ENCODE peak calls at places on chromosomes 16 and 17, in six cellular contexts. Y is BE2C, R is pancreas, M is HCT116, I is left ventricle myocardium inferior, T is testis. C is an unnamed sample. For H3K4me1, the result is how much of the 10 kb centered on the place peaks cover.

GRCh38 chr17:75289832-75290337 is 652 bp upstream of the SLC25A19 start:
- DNase-seq in Y (peak), R (no peak), M (no peak), I (peak), T (peak), C (peak)

GRCh38 chr16:12612598-12613101 is 191.0 kb downstream of the CPPED1 start:
- DNase-seq in Y (no peak), R (no peak), M (peak), I (no peak), T (no peak), C (no peak)

GRCh38 chr16:30185683-30186421 is 2.5 kb downstream of the CORO1A start:
- DNase-seq in Y (no peak), R (peak), M (no peak), I (peak), T (no peak), C (peak)

GRCh38 chr16:78650675-78651074 is 551.2 kb downstream of the WWOX start:
- DNase-seq in Y (no peak), R (no peak), M (no peak), I (no peak), T (no peak), C (no peak)

GRCh38 chr16:9906218-9906617 is 276.0 kb downstream of the GRIN2A start:
- DNase-seq in Y (no peak), R (no peak), M (no peak), I (no peak), T (no peak), C (no peak)

GRCh38 chr17:59848778-59849177 is 44.0 kb downstream of the TUBD1 start:
- DNase-seq in Y (no peak), R (no peak), M (no peak), I (peak), T (peak), C (peak)

GRCh38 chr16:29645699-29646187 is 17.3 kb upstream of the SPN start:
- DNase-seq in Y (peak), R (no peak), M (peak), I (no peak), T (no peak), C (no peak)

GRCh38 chr16:30656388-30656787 is 1.8 kb upstream of the FBRS start:
- DNase-seq in Y (no peak), R (no peak), M (no peak), I (no peak), T (no peak), C (no peak)

GRCh38 chr16:56608876-56609462 is 585 bp downstream of the MT2A start:
- DNase-seq in Y (no peak), R (no peak), M (no peak), I (no peak), T (no peak), C (peak)

GRCh38 chr17:55416470-55417052 is 5.1 kb downstream of the MMD start:
- DNase-seq in Y (no peak), R (no peak), M (no peak), I (no peak), T (no peak), C (no peak)
- H3K4me3 ChIP-seq in Y (no peak), R (no peak), M (no peak), I (peak), T (no peak), C (no peak)

DNA sequence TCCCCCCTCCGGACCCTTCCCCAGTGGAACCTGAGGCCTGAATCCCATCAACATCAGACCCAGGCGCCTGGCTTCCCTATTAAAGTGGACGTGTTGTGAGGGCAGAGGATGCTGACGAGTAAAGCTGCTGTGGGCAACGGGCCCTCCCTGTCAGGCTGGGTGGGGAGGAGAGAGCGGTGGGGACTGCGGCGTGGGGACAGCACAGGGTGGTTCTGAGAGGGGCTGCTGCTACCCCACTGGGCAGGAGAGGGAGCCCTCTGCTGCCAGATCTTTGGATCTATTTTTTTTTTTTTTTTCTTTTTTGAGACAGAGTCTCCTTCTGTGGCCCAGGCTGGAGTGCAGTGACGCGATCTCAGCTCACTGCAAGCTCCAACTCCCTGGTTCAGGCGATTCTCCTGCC is 5.9 kb downstream of the CA5A start:
- DNase-seq in Y (peak), R (no peak), M (no peak), I (no peak), T (no peak), C (no peak)
- TF ChIP-seq CTCF in Y (peak), R (no peak), M (peak), I (no peak), T (no peak), C (no peak)

DNA sequence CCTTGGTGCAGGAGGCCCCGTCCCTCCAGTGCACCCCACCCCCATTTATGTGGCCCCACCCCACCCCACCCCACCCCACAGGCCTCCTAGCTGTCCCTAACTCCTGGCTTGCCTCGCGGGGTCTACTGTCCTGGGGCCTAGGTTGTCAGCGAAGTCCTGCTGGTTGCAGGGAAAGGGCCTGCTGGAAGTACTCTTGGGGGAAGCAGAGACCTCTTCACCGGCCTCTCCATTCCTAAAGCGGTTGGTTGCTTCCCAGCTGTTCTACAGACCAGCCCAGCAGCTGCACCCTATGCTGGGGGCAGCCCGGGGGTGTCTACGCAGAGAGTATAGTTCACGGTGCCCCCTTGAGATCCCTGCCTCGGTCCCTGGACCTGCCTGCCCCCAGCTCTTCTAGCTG is 56.2 kb downstream of the BAIAP2 start:
- DNase-seq in Y (no peak), R (no peak), M (no peak), I (no peak), T (no peak), C (no peak)
- H3K4me1 ChIP-seq in Y (under half), R (under half), M (half or more), I (under half), T (under half), C (under half)

DNA sequence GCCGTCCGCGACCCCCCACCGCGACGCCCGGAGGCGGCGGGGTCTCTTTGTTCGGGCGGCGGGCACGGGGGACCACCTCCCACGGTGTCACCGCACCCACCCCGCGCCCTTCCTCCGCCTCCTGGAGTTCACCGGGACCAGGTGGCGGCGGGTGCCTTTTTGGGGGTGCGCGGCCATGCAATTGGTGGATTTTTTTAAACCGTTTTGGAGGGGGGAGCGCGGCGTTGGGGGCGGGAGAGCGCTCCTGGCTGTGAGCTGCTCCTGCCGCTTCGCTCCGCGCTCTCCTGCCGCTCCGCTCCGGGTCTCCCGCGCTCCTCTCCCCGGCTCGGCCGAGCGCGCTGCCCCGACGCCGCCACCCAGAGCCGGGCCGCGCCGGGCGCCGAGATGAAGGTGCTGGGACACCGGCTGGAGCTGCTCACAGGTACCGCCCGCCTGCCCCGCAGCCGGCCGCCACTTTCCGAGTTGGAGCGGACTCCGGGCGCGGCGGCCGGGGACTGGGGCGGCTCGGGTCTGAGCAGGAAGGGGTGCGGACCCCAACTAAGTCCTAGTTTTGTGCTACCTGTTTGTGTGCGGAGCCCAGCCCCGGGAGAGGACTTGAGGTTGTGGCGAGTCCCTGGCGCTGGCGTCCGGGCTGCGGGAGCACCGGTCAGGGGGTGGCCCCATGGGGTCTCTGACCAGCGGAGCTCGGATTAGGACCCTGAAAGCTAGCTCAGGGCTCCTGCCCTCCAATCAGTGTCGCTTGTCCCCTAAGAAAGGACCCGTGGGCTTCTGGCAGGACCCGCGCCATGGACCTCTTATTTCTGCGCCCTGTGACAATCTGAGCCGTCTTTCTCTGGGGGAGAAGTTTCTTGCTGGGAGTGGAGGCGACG is 35.7 kb upstream of the NDRG4 start:
- DNase-seq in Y (peak), R (no peak), M (no peak), I (peak), T (no peak), C (no peak)
- H3K4me3 ChIP-seq in Y (peak), R (peak), M (no peak), I (peak), T (peak), C (no peak)

GRCh38 chr17:1898332-1898731 is 68.5 kb downstream of the RPA1 start:
- DNase-seq in Y (peak), R (no peak), M (no peak), I (no peak), T (no peak), C (no peak)

GRCh38 chr17:1894753-1895339 is 65.0 kb downstream of the RPA1 start:
- DNase-seq in Y (no peak), R (no peak), M (no peak), I (no peak), T (no peak), C (no peak)

GRCh38 chr17:1898872-1899271 is 69.1 kb downstream of the RPA1 start:
- DNase-seq in Y (no peak), R (no peak), M (no peak), I (no peak), T (no peak), C (no peak)

GRCh38 chr17:1896243-1897163 is 66.7 kb downstream of the RPA1 start:
- DNase-seq in Y (no peak), R (no peak), M (no peak), I (no peak), T (no peak), C (no peak)

DNA sequence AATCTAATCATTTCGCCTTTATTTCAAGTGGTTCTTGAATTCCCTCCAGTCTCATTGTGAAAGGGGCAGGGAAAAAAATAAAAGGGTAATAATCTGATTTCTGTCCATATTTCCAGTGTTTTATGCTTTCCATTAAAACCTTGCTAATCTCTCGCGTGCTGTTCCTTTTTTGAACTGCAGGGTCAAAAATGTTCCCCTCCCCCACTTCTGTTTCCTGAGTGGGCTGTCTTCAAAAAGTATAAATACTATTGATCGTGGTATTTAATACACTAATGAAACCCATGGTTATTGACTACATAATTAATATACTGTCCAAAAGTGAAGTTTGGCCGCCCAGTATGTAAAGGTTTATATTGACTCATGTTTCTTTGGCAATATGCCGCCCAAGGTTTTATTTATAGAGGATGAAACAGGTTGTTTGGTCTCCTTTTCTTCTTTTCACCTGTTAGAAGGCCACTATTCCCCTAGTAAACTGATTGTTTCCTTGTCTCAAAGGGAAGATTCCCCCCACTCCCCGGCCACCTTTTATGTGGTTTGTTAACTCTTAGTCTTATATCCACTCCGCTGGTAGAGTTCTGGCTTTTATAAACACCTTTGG is 69.7 kb downstream of the RPA1 start:
- DNase-seq in Y (no peak), R (no peak), M (no peak), I (no peak), T (no peak), C (no peak)
- TF ChIP-seq CTCF in Y (peak), R (no peak), M (peak), I (no peak), T (peak), C (no peak)